ENCODE peak calls at places on chromosome 6, in five cellular contexts. W, T, K, B and I are unnamed samples.
A peak's percentile ranks its signal among the peaks of the same experiment; 100 is the strongest.

GRCh38 chr6:155832596-155832995 is 377.0 kb upstream of the NOX3 start:
- DNase-seq in W (no peak), T (no peak), K (peak; percentile 6), B (peak; percentile 5), I (no peak)

GRCh38 chr6:31930962-31931361 is 3.4 kb downstream of the C2 start:
- DNase-seq in W (no peak), T (no peak), K (no peak), B (no peak), I (no peak)

GRCh38 chr6:151948007-151948745 is 140.7 kb downstream of the ESR1 start:
- DNase-seq in W (no peak), T (no peak), K (no peak), B (no peak), I (no peak)

GRCh38 chr6:36968266-36968977 is 13.9 kb downstream of the PI16 start:
- DNase-seq in W (no peak), T (peak; percentile 73), K (no peak), B (no peak), I (no peak)

GRCh38 chr6:35146453-35146852 is 5.3 kb upstream of the TCP11 start:
- DNase-seq in W (no peak), T (peak; percentile 64), K (no peak), B (no peak), I (peak; percentile 40)

GRCh38 chr6:134253681-134254080 is 64.2 kb downstream of the SGK1 start:
- DNase-seq in W (no peak), T (no peak), K (no peak), B (peak; percentile 75), I (no peak)

GRCh38 chr6:6351626-6352025 is 31.2 kb upstream of the F13A1 start:
- DNase-seq in W (no peak), T (no peak), K (no peak), B (no peak), I (no peak)

GRCh38 chr6:45933855-45934254 is 81.8 kb downstream of the CLIC5 start:
- DNase-seq in W (no peak), T (no peak), K (no peak), B (no peak), I (no peak)

GRCh38 chr6:7085911-7086310 is 21.9 kb upstream of the RREB1 start:
- DNase-seq in W (no peak), T (peak; percentile 57), K (peak; percentile 11), B (no peak), I (peak; percentile 27)

GRCh38 chr6:142811923-142812322 is 133.1 kb downstream of the HIVEP2 start:
- DNase-seq in W (no peak), T (no peak), K (no peak), B (no peak), I (no peak)

GRCh38 chr6:89298680-89299450 is 16.2 kb downstream of the GABRR2 start:
- DNase-seq in W (peak; percentile 37), T (no peak), K (peak; percentile 81), B (no peak), I (no peak)

GRCh38 chr6:56297022-56297995 is 49.9 kb upstream of the COL21A1 start:
- DNase-seq in W (no peak), T (no peak), K (peak; percentile 25), B (no peak), I (no peak)

GRCh38 chr6:19712998-19713397 is 124.2 kb upstream of the ID4 start:
- DNase-seq in W (no peak), T (no peak), K (no peak), B (no peak), I (no peak)

GRCh38 chr6:68211242-68211795 is 423.8 kb upstream of the ADGRB3 start:
- DNase-seq in W (no peak), T (no peak), K (peak; percentile 47), B (no peak), I (no peak)

GRCh38 chr6:106527111-106527510 is 102.2 kb downstream of the RTN4IP1 start:
- DNase-seq in W (no peak), T (no peak), K (peak; percentile 47), B (no peak), I (no peak)

GRCh38 chr6:24489881-24490280 is 503 bp upstream of the GPLD1 start:
- DNase-seq in W (no peak), T (no peak), K (peak; percentile 6), B (no peak), I (peak; percentile 7)

GRCh38 chr6:18263561-18264337 is 581 bp downstream of the DEK start:
- DNase-seq in W (no peak), T (peak; percentile 76), K (peak; percentile 58), B (no peak), I (peak; percentile 71)

GRCh38 chr6:37491161-37491829 is 8.4 kb downstream of the CCDC167 start:
- DNase-seq in W (no peak), T (no peak), K (no peak), B (no peak), I (no peak)

GRCh38 chr6:117491916-117492315 is 9.4 kb downstream of the DCBLD1 start:
- DNase-seq in W (no peak), T (no peak), K (peak; percentile 82), B (no peak), I (no peak)

GRCh38 chr6:151260191-151260590 is 20.4 kb downstream of the AKAP12 start:
- DNase-seq in W (no peak), T (no peak), K (no peak), B (no peak), I (no peak)

GRCh38 chr6:33172307-33173227 is 19.7 kb downstream of the COL11A2 start:
- DNase-seq in W (no peak), T (no peak), K (peak; percentile 35), B (no peak), I (no peak)

GRCh38 chr6:89763550-89763949 is 56.0 kb downstream of the MDN1 start:
- DNase-seq in W (no peak), T (no peak), K (peak; percentile 37), B (no peak), I (no peak)

GRCh38 chr6:170284866-170285469 is 5.9 kb downstream of the DLL1 start:
- DNase-seq in W (no peak), T (no peak), K (no peak), B (no peak), I (no peak)

GRCh38 chr6:77340331-77340730 is 123.0 kb downstream of the HTR1B start:
- DNase-seq in W (no peak), T (no peak), K (no peak), B (no peak), I (no peak)

GRCh38 chr6:31336872-31337496 is 20.0 kb downstream of the HLA-B start:
- DNase-seq in W (no peak), T (no peak), K (no peak), B (no peak), I (no peak)

GRCh38 chr6:157045831-157046454 is 268.8 kb downstream of the ARID1B start:
- DNase-seq in W (no peak), T (no peak), K (peak; percentile 80), B (peak; percentile 74), I (no peak)

GRCh38 chr6:30752164-30752927 is 8.0 kb upstream of the IER3 start:
- DNase-seq in W (peak; percentile 98), T (peak; percentile 94), K (peak; percentile 100), B (peak; percentile 99), I (peak; percentile 95)

GRCh38 chr6:126905917-126906316 is 212.6 kb upstream of the RSPO3 start:
- DNase-seq in W (no peak), T (no peak), K (no peak), B (peak; percentile 7), I (no peak)

GRCh38 chr6:11168091-11168635 is 56.6 kb upstream of the ERVFRD-1 start:
- DNase-seq in W (no peak), T (no peak), K (no peak), B (no peak), I (no peak)

GRCh38 chr6:20198764-20199174 is 13.5 kb downstream of the MBOAT1 start:
- DNase-seq in W (no peak), T (no peak), K (no peak), B (no peak), I (no peak)

GRCh38 chr6:147157930-147158329 is 46.3 kb upstream of the STXBP5 start:
- DNase-seq in W (no peak), T (no peak), K (no peak), B (no peak), I (no peak)

GRCh38 chr6:157987788-157988699 is 6.4 kb downstream of the SYNJ2 start:
- DNase-seq in W (no peak), T (no peak), K (no peak), B (no peak), I (no peak)

GRCh38 chr6:115982453-115982852 is 78.2 kb downstream of the FRK start:
- DNase-seq in W (no peak), T (no peak), K (no peak), B (peak; percentile 46), I (no peak)

GRCh38 chr6:139904158-139904533 is 529.7 kb upstream of the CITED2 start:
- DNase-seq in W (no peak), T (no peak), K (no peak), B (no peak), I (no peak)

GRCh38 chr6:10412165-10412947 is 2.5 kb downstream of the TFAP2A start:
- DNase-seq in W (no peak), T (peak; percentile 38), K (no peak), B (no peak), I (no peak)

GRCh38 chr6:156699017-156699421 is 78.2 kb upstream of the ARID1B start:
- DNase-seq in W (no peak), T (no peak), K (peak; percentile 65), B (peak; percentile 42), I (no peak)